ENCODE peak calls at places on chromosomes 6 and 20, in six cellular contexts. P, K, H, D, S and V are unnamed samples.

GRCh38 chr6:3961581-3962225 is 112.5 kb downstream of the FAM50B start:
- DNase-seq in P (no peak), K (no peak), H (no peak), D (no peak), S (no peak), V (no peak)

GRCh38 chr6:136446579-136447182 is 103.5 kb downstream of the MAP7 start:
- DNase-seq in P (no peak), K (no peak), H (no peak), D (no peak), S (no peak), V (no peak)

GRCh38 chr6:104705095-104705707 is 154.5 kb downstream of the HACE1 start:
- DNase-seq in P (no peak), K (no peak), H (peak), D (peak), S (peak), V (no peak)

GRCh38 chr20:40441771-40442170 is 247.3 kb downstream of the MAFB start:
- DNase-seq in P (no peak), K (no peak), H (no peak), D (no peak), S (no peak), V (no peak)

GRCh38 chr20:25009218-25010145 is 16.9 kb upstream of the APMAP start:
- DNase-seq in P (no peak), K (no peak), H (no peak), D (no peak), S (no peak), V (peak)

GRCh38 chr6:36727491-36728021 is 29.9 kb downstream of the RAB44 start:
- DNase-seq in P (no peak), K (no peak), H (peak), D (no peak), S (no peak), V (peak)

GRCh38 chr20:62066339-62066982 is 780 bp upstream of the TAF4 start:
- DNase-seq in P (peak), K (no peak), H (peak), D (no peak), S (peak), V (peak)

GRCh38 chr6:168115748-168116445 is 36.9 kb upstream of the FRMD1 start:
- DNase-seq in P (no peak), K (no peak), H (no peak), D (no peak), S (no peak), V (peak)

GRCh38 chr6:128569737-128570438 is 49.5 kb upstream of the PTPRK start:
- DNase-seq in P (no peak), K (peak), H (peak), D (no peak), S (no peak), V (no peak)

GRCh38 chr6:118187568-118188164 is 280.6 kb downstream of the SLC35F1 start:
- DNase-seq in P (no peak), K (no peak), H (no peak), D (no peak), S (no peak), V (no peak)

GRCh38 chr6:155154158-155154830 is 109.5 kb upstream of the CLDN20 start:
- DNase-seq in P (no peak), K (no peak), H (peak), D (no peak), S (no peak), V (no peak)

GRCh38 chr6:56046576-56046975 is 171.2 kb upstream of the BMP5 start:
- DNase-seq in P (no peak), K (no peak), H (peak), D (no peak), S (no peak), V (peak)

GRCh38 chr20:36085686-36086267 is 68.8 kb upstream of the EPB41L1 start:
- DNase-seq in P (peak), K (no peak), H (peak), D (no peak), S (no peak), V (no peak)

GRCh38 chr6:148398686-148399085 is 56.0 kb downstream of the SASH1 start:
- DNase-seq in P (no peak), K (no peak), H (no peak), D (no peak), S (no peak), V (no peak)

GRCh38 chr20:23206061-23206460 is 119.9 kb upstream of the CD93 start:
- DNase-seq in P (no peak), K (no peak), H (no peak), D (no peak), S (no peak), V (no peak)

GRCh38 chr6:147065786-147066185 is 138.4 kb upstream of the STXBP5 start:
- DNase-seq in P (no peak), K (no peak), H (no peak), D (no peak), S (no peak), V (no peak)

GRCh38 chr20:57449398-57450354 is 58.5 kb downstream of the RBM38 start:
- DNase-seq in P (no peak), K (no peak), H (no peak), D (no peak), S (no peak), V (peak)

GRCh38 chr6:69090132-69090531 is 455.1 kb downstream of the ADGRB3 start:
- DNase-seq in P (no peak), K (no peak), H (no peak), D (no peak), S (no peak), V (no peak)

GRCh38 chr6:73640179-73640750 is 13.5 kb downstream of the SLC17A5 start:
- DNase-seq in P (no peak), K (no peak), H (peak), D (no peak), S (no peak), V (no peak)

GRCh38 chr6:138572200-138572875 is 73.0 kb upstream of the NHSL1 start:
- DNase-seq in P (peak), K (peak), H (peak), D (no peak), S (no peak), V (no peak)

GRCh38 chr20:60000271-60001026 is 42.2 kb downstream of the CDH26 start:
- DNase-seq in P (no peak), K (no peak), H (no peak), D (no peak), S (no peak), V (no peak)

GRCh38 chr6:130322673-130323268 is 43.0 kb upstream of the TMEM200A start:
- DNase-seq in P (peak), K (peak), H (peak), D (peak), S (peak), V (no peak)

GRCh38 chr6:17986656-17987575 is 519 bp downstream of the KIF13A start:
- DNase-seq in P (peak), K (no peak), H (peak), D (no peak), S (no peak), V (peak)

GRCh38 chr20:48382304-48382703 is 445.5 kb downstream of the PREX1 start:
- DNase-seq in P (no peak), K (no peak), H (no peak), D (no peak), S (no peak), V (no peak)

GRCh38 chr20:50034567-50035170 is 51.9 kb downstream of the SNAI1 start:
- DNase-seq in P (no peak), K (no peak), H (peak), D (no peak), S (no peak), V (no peak)

GRCh38 chr6:134714679-134715078 is 235.2 kb downstream of the ALDH8A1 start:
- DNase-seq in P (no peak), K (no peak), H (peak), D (no peak), S (no peak), V (no peak)

GRCh38 chr6:13328875-13329183 is 492 bp upstream of the TBC1D7 start:
- DNase-seq in P (no peak), K (no peak), H (no peak), D (no peak), S (no peak), V (no peak)

GRCh38 chr6:27604986-27605385 is 132.1 kb upstream of the ZNF184 start:
- DNase-seq in P (no peak), K (no peak), H (peak), D (no peak), S (no peak), V (no peak)

GRCh38 chr6:140897804-140898573 is 1234.7 kb upstream of the GJE1 start:
- DNase-seq in P (no peak), K (no peak), H (no peak), D (no peak), S (no peak), V (peak)

GRCh38 chr6:142872376-142872775 is 72.6 kb downstream of the HIVEP2 start:
- DNase-seq in P (no peak), K (no peak), H (peak), D (no peak), S (no peak), V (no peak)

GRCh38 chr20:38755324-38755910 is 7.2 kb downstream of the ACTR5 start:
- DNase-seq in P (no peak), K (no peak), H (no peak), D (no peak), S (no peak), V (no peak)

GRCh38 chr6:2952557-2953095 is 18.7 kb downstream of the SERPINB6 start:
- DNase-seq in P (peak), K (peak), H (peak), D (peak), S (peak), V (peak)

GRCh38 chr6:156787569-156788492 is 10.7 kb downstream of the ARID1B start:
- DNase-seq in P (no peak), K (no peak), H (no peak), D (no peak), S (no peak), V (no peak)

GRCh38 chr6:122869437-122870024 is 80.5 kb downstream of the SMPDL3A start:
- DNase-seq in P (peak), K (peak), H (peak), D (no peak), S (no peak), V (no peak)

GRCh38 chr6:33851959-33852358 is 48.2 kb upstream of the MLN start:
- DNase-seq in P (peak), K (no peak), H (no peak), D (no peak), S (no peak), V (no peak)

GRCh38 chr20:62365814-62366369 is 1.2 kb downstream of the LAMA5 start:
- DNase-seq in P (peak), K (no peak), H (peak), D (no peak), S (no peak), V (no peak)

GRCh38 chr6:111871725-111872520 is 1.3 kb downstream of the FYN start:
- DNase-seq in P (peak), K (no peak), H (peak), D (peak), S (no peak), V (peak)

GRCh38 chr6:126524927-126525326 is 185.0 kb downstream of the CENPW start:
- DNase-seq in P (no peak), K (no peak), H (no peak), D (no peak), S (no peak), V (no peak)

GRCh38 chr20:41014557-41015088 is 14.0 kb upstream of the TOP1 start:
- DNase-seq in P (no peak), K (no peak), H (no peak), D (no peak), S (no peak), V (no peak)